ENCODE peak calls at places on chromosomes 3 and 15, in ten cellular contexts. M is heart left ventricle, S is Peyer's patch, B is astrocyte, U is left lung, F is GM12878, R is BE2C, O is lower leg skin, P is upper lobe of right lung, V is WERI-Rb-1. A is an unnamed sample.
A peak's percentile ranks its signal among the peaks of the same experiment; 100 is the strongest.

GRCh38 chr15:31236184-31237041 is 90.2 kb upstream of the KLF13 start:
- DNase-seq in M (peak; percentile 89), S (peak; percentile 76), B (peak; percentile 94), U (no peak), F (no peak), R (peak; percentile 95), O (peak; percentile 73), P (peak; percentile 73), V (no peak), A (peak; percentile 90)

GRCh38 chr15:42921049-42921731 is 612 bp upstream of the TTBK2 start:
- DNase-seq in M (peak; percentile 10), S (peak; percentile 67), B (peak; percentile 12), U (no peak), F (no peak), R (no peak), O (peak; percentile 30), P (no peak), V (peak; percentile 15), A (peak; percentile 4)

GRCh38 chr15:60568883-60569495 is 90.0 kb upstream of the ICE2 start:
- DNase-seq in M (no peak), S (no peak), B (no peak), U (no peak), F (no peak), R (no peak), O (no peak), P (no peak), V (no peak), A (no peak)

GRCh38 chr3:72123908-72124441 is 339.0 kb upstream of the PROK2 start:
- DNase-seq in M (peak; percentile 43), S (peak; percentile 58), B (peak; percentile 91), U (no peak), F (peak; percentile 19), R (peak; percentile 77), O (peak; percentile 90), P (no peak), V (no peak), A (no peak)

GRCh38 chr3:130480736-130481135 is 36.2 kb upstream of the COL6A6 start:
- DNase-seq in M (no peak), S (no peak), B (peak; percentile 32), U (no peak), F (no peak), R (peak; percentile 26), O (no peak), P (no peak), V (peak; percentile 35), A (peak; percentile 29)

GRCh38 chr15:29529043-29529442 is 259.4 kb upstream of the NSMCE3 start:
- DNase-seq in M (no peak), S (no peak), B (no peak), U (no peak), F (no peak), R (no peak), O (no peak), P (no peak), V (no peak), A (no peak)

GRCh38 chr15:70768247-70768883 is 5.0 kb upstream of the UACA start:
- DNase-seq in M (no peak), S (no peak), B (no peak), U (no peak), F (peak; percentile 30), R (no peak), O (no peak), P (no peak), V (no peak), A (no peak)

GRCh38 chr3:143170043-143170442 is 50.5 kb downstream of the CHST2 start:
- DNase-seq in M (no peak), S (no peak), B (no peak), U (no peak), F (no peak), R (no peak), O (no peak), P (no peak), V (no peak), A (no peak)

GRCh38 chr3:187080799-187081450 is 58.4 kb downstream of the RPL39L start:
- DNase-seq in M (no peak), S (no peak), B (no peak), U (no peak), F (no peak), R (no peak), O (no peak), P (no peak), V (no peak), A (no peak)

GRCh38 chr3:98779936-98780335 is 16.8 kb downstream of the ST3GAL6 start:
- DNase-seq in M (no peak), S (no peak), B (peak; percentile 84), U (no peak), F (no peak), R (no peak), O (no peak), P (no peak), V (no peak), A (no peak)

GRCh38 chr15:74978503-74978902 is 16.9 kb upstream of the SCAMP5 start:
- DNase-seq in M (no peak), S (no peak), B (no peak), U (no peak), F (no peak), R (peak; percentile 45), O (no peak), P (no peak), V (no peak), A (no peak)

DNA sequence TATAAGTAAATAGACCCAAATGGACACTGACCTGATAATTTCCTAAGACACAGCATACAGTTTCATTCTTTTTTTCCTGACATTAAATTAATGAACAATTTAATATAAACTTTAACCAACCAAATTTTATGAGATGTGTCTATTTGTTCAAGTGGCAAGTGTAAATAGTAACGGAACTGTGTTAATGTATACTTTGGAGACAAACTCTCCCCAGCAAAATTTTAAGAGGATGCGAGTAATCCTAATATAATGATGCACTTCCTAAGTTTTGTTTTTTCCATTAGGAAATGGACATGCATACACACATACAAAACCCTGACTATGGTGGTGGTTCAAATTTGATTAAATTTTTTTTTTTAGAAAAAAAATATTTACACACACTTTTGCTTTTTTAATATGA is 38.5 kb upstream of the MYH15 start:
- DNase-seq in M (no peak), S (no peak), B (no peak), U (no peak), F (no peak), R (no peak), O (no peak), P (no peak), V (no peak), A (no peak)
- H3K4me3 ChIP-seq in M (no peak overlapping the region), S (no peak overlapping the region), B (no peak overlapping the region), U (no peak overlapping the region), F (no peak overlapping the region), R (no peak overlapping the region), O (no peak overlapping the region), P (no peak overlapping the region), V (no peak overlapping the region), A (no peak overlapping the region)

DNA sequence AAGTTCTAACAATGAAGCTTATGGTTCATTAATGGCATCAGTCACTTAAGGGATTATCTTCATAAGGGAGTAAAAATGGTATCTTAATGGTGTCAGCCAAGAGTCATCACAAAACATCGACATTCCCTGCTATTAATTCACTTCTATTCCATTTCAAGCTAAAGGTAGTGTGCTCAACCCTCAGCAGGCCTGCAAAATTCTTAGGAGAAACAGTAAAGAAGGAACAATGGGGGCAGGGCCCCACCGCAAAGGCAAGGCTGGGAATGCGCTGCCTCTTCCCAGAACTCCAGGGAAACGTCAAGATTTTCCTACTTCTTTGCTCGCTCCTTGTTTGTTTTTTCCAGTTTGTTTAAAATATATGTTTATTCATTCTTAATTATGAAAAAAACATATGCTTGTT is 187.3 kb upstream of the TSC22D2 start:
- DNase-seq in M (no peak), S (no peak), B (no peak), U (no peak), F (no peak), R (no peak), O (no peak), P (no peak), V (no peak), A (no peak)
- H3K4me3 ChIP-seq in M (peak overlapping the region; percentile 53), S (peak overlapping the region; percentile 27), B (peak overlapping the region; percentile 36), U (peak overlapping the region; percentile 3), F (no peak overlapping the region), R (peak overlapping the region; percentile 58), O (no peak overlapping the region), P (peak overlapping the region; percentile 33), V (peak overlapping the region; percentile 42), A (peak overlapping the region; percentile 37)

DNA sequence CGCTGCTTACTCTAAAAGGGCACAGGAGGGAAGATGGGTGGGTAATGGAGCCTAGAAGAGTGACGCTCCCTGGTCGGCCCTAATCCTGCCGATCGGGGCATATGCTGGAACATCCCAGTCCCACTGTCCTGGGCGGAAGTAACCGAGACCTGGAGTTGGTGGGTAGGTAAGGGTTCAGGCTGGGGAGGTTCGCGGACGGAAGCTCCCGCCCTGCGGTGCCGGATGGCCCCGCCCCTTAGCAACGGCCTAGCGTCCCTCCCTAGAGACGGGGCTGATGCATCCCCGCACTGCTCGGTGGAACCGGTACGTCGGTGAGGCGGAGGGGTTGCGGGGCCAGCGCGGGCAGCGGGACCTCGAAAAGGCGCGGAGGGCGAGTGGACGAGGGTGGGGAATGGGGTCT is 1.5 kb downstream of the DNAH1 start:
- DNase-seq in M (peak; percentile 58), S (peak; percentile 82), B (no peak), U (peak; percentile 93), F (no peak), R (peak; percentile 71), O (peak; percentile 24), P (peak; percentile 88), V (no peak), A (no peak)
- H3K4me3 ChIP-seq in M (peak overlapping the region; percentile 49), S (peak overlapping the region; percentile 45), B (peak overlapping the region; percentile 48), U (peak overlapping the region; percentile 36), F (peak overlapping the region; percentile 4), R (peak overlapping the region; percentile 59), O (no peak overlapping the region), P (peak overlapping the region; percentile 45), V (no peak overlapping the region), A (no peak overlapping the region)

GRCh38 chr3:52327486-52328290 is 11.6 kb downstream of the DNAH1 start:
- DNase-seq in M (no peak), S (no peak), B (no peak), U (peak; percentile 54), F (no peak), R (no peak), O (no peak), P (no peak), V (no peak), A (no peak)

GRCh38 chr3:52326976-52327375 is 10.9 kb downstream of the DNAH1 start:
- DNase-seq in M (no peak), S (no peak), B (no peak), U (peak; percentile 52), F (no peak), R (no peak), O (no peak), P (no peak), V (no peak), A (no peak)

GRCh38 chr3:52324676-52325075 is 8.6 kb downstream of the DNAH1 start:
- DNase-seq in M (no peak), S (no peak), B (no peak), U (peak; percentile 47), F (no peak), R (no peak), O (no peak), P (no peak), V (no peak), A (no peak)

GRCh38 chr3:52323526-52324295 is 7.6 kb downstream of the DNAH1 start:
- DNase-seq in M (no peak), S (no peak), B (no peak), U (peak; percentile 44), F (no peak), R (no peak), O (no peak), P (no peak), V (no peak), A (no peak)

DNA sequence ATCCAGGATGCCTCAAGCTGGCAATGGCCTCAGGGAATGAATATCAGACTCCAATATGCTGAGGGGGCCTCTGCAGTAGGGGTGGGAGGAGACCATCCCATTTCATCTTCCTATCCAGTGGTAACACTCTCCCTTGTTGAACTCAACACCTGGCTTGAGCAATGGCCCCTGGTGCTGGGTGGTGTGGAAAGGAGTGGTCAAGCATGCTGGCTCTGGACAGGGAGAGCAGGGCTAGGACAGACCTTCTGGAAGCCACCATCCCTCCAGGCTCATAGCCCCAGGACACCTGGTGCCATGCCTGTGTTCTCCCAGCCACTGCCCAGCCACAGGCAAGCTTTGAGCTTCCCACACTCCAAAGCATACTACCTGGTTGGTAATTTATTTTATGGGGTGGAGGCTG is 9.6 kb downstream of the DNAH1 start:
- DNase-seq in M (no peak), S (no peak), B (no peak), U (peak; percentile 14), F (no peak), R (no peak), O (no peak), P (no peak), V (no peak), A (no peak)
- H3K4me3 ChIP-seq in M (no peak overlapping the region), S (no peak overlapping the region), B (no peak overlapping the region), U (no peak overlapping the region), F (no peak overlapping the region), R (no peak overlapping the region), O (no peak overlapping the region), P (no peak overlapping the region), V (no peak overlapping the region), A (no peak overlapping the region)